ENCODE peak calls at places on chromosomes 13 and 19, in six cellular contexts. One of them, this sample, is unnamed.

GRCh38 chr19:45657520-45658163 is 10.4 kb upstream of the GIPR start:
- DNase-seq in left kidney: peak
- DNase-seq in activated effector memory CD4-positive, alpha-beta T cell treated with Interleukin-2 at 50 U/mL for 16 hours: no peak
- DNase-seq in dorsolateral prefrontal cortex: no peak
- DNase-seq in OCI-LY7: no peak
- DNase-seq in G401: no peak
- DNase-seq in this sample: no peak

GRCh38 chr19:19106061-19106551 is 32.2 kb downstream of the TMEM161A start:
- DNase-seq in activated effector memory CD4-positive, alpha-beta T cell treated with Interleukin-2 at 50 U/mL for 16 hours: no peak
- DNase-seq in OCI-LY7: no peak
- DNase-seq in dorsolateral prefrontal cortex: no peak
- DNase-seq in left kidney: no peak
- DNase-seq in G401: no peak
- DNase-seq in this sample: no peak

GRCh38 chr19:48239582-48240141 is 16.1 kb downstream of the CARD8 start:
- DNase-seq in activated effector memory CD4-positive, alpha-beta T cell treated with Interleukin-2 at 50 U/mL for 16 hours: no peak
- DNase-seq in G401: no peak
- DNase-seq in dorsolateral prefrontal cortex: no peak
- DNase-seq in left kidney: no peak
- DNase-seq in OCI-LY7: no peak
- DNase-seq in this sample: no peak

GRCh38 chr19:1324792-1325567 is 39.3 kb downstream of the EFNA2 start:
- DNase-seq in activated effector memory CD4-positive, alpha-beta T cell treated with Interleukin-2 at 50 U/mL for 16 hours: no peak
- DNase-seq in left kidney: peak
- DNase-seq in OCI-LY7: no peak
- DNase-seq in dorsolateral prefrontal cortex: peak
- DNase-seq in G401: peak
- DNase-seq in this sample: no peak

GRCh38 chr19:17590780-17591688 is 35.6 kb downstream of the COLGALT1 start:
- DNase-seq in G401: no peak
- DNase-seq in activated effector memory CD4-positive, alpha-beta T cell treated with Interleukin-2 at 50 U/mL for 16 hours: no peak
- DNase-seq in dorsolateral prefrontal cortex: no peak
- DNase-seq in left kidney: no peak
- DNase-seq in OCI-LY7: no peak
- DNase-seq in this sample: no peak

GRCh38 chr19:3923096-3923758 is 9.6 kb upstream of the NMRK2 start:
- DNase-seq in left kidney: no peak
- DNase-seq in dorsolateral prefrontal cortex: no peak
- DNase-seq in OCI-LY7: no peak
- DNase-seq in G401: no peak
- DNase-seq in activated effector memory CD4-positive, alpha-beta T cell treated with Interleukin-2 at 50 U/mL for 16 hours: no peak
- DNase-seq in this sample: no peak

GRCh38 chr19:57052102-57052501 is 67.7 kb upstream of the USP29 start:
- DNase-seq in left kidney: no peak
- DNase-seq in G401: peak
- DNase-seq in OCI-LY7: no peak
- DNase-seq in activated effector memory CD4-positive, alpha-beta T cell treated with Interleukin-2 at 50 U/mL for 16 hours: no peak
- DNase-seq in dorsolateral prefrontal cortex: no peak
- DNase-seq in this sample: no peak

GRCh38 chr13:25109341-25109740 is 13.4 kb downstream of the PABPC3 start:
- DNase-seq in activated effector memory CD4-positive, alpha-beta T cell treated with Interleukin-2 at 50 U/mL for 16 hours: no peak
- DNase-seq in left kidney: no peak
- DNase-seq in dorsolateral prefrontal cortex: no peak
- DNase-seq in OCI-LY7: no peak
- DNase-seq in G401: no peak
- DNase-seq in this sample: no peak

GRCh38 chr19:1163934-1164683 is 10.0 kb downstream of the SBNO2 start:
- DNase-seq in left kidney: peak
- DNase-seq in dorsolateral prefrontal cortex: no peak
- DNase-seq in activated effector memory CD4-positive, alpha-beta T cell treated with Interleukin-2 at 50 U/mL for 16 hours: no peak
- DNase-seq in G401: peak
- DNase-seq in OCI-LY7: no peak
- DNase-seq in this sample: no peak

GRCh38 chr19:44904426-44904994 is 1.1 kb upstream of the APOE start:
- DNase-seq in left kidney: no peak
- DNase-seq in G401: no peak
- DNase-seq in activated effector memory CD4-positive, alpha-beta T cell treated with Interleukin-2 at 50 U/mL for 16 hours: no peak
- DNase-seq in OCI-LY7: peak
- DNase-seq in dorsolateral prefrontal cortex: no peak
- DNase-seq in this sample: peak

GRCh38 chr13:99275093-99275469 is 16.9 kb upstream of the GPR18 start:
- DNase-seq in OCI-LY7: no peak
- DNase-seq in dorsolateral prefrontal cortex: no peak
- DNase-seq in left kidney: no peak
- DNase-seq in activated effector memory CD4-positive, alpha-beta T cell treated with Interleukin-2 at 50 U/mL for 16 hours: no peak
- DNase-seq in G401: peak
- DNase-seq in this sample: no peak